ENCODE peak calls at places on chromosomes 11 and 22, in four cellular contexts. Y is esophagus squamous epithelium, L is stomach, I is right lobe of liver. N is an unnamed sample.
A peak's percentile ranks its signal among the peaks of the same experiment; 100 is the strongest.

GRCh38 chr11:115916596-115916995 is 412.4 kb upstream of the CADM1 start:
- DNase-seq in Y (no peak), L (no peak), I (peak; percentile 60), N (peak; percentile 61)

GRCh38 chr11:117750916-117751773 is 45.9 kb downstream of the DSCAML1 start:
- DNase-seq in Y (no peak), L (no peak), I (peak; percentile 11), N (no peak)

GRCh38 chr11:73983764-73984543 is 1.3 kb upstream of the UCP2 start:
- DNase-seq in Y (no peak), L (no peak), I (peak; percentile 42), N (no peak)

GRCh38 chr11:68071281-68072048 is 32.6 kb downstream of the TCIRG1 start:
- DNase-seq in Y (no peak), L (no peak), I (no peak), N (no peak)

GRCh38 chr22:29156507-29156906 is 49.2 kb upstream of the EMID1 start:
- DNase-seq in Y (no peak), L (no peak), I (no peak), N (no peak)

GRCh38 chr11:110897035-110897434 is 184.8 kb upstream of the ARHGAP20 start:
- DNase-seq in Y (no peak), L (no peak), I (no peak), N (no peak)

GRCh38 chr11:1880746-1881441 is 10.8 kb downstream of the PRR33 start:
- DNase-seq in Y (no peak), L (no peak), I (no peak), N (no peak)

GRCh38 chr11:118643995-118644345 is 35.5 kb downstream of the TREH start:
- DNase-seq in Y (no peak), L (no peak), I (no peak), N (no peak)

GRCh38 chr22:38298312-38299000 is 18.8 kb downstream of the CSNK1E start:
- DNase-seq in Y (no peak), L (no peak), I (no peak), N (no peak)

GRCh38 chr22:24578355-24579241 is 14.3 kb downstream of the LRRC75B start:
- DNase-seq in Y (no peak), L (no peak), I (no peak), N (no peak)

GRCh38 chr11:96748639-96749370 is 359.0 kb downstream of the JRKL start:
- DNase-seq in Y (no peak), L (no peak), I (no peak), N (no peak)

GRCh38 chr22:27216444-27216843 is 559.1 kb downstream of the MIAT start:
- DNase-seq in Y (no peak), L (no peak), I (no peak), N (no peak)

GRCh38 chr11:114060402-114061052 is 1.0 kb downstream of the ZBTB16 start:
- DNase-seq in Y (no peak), L (peak; percentile 45), I (peak; percentile 70), N (peak; percentile 44)

GRCh38 chr11:112211556-112211955 is 14.7 kb upstream of the PTS start:
- DNase-seq in Y (no peak), L (no peak), I (no peak), N (no peak)

GRCh38 chr11:121723261-121723741 is 270.5 kb upstream of the SORL1-AS1 start:
- DNase-seq in Y (no peak), L (no peak), I (no peak), N (no peak)

GRCh38 chr11:61687420-61687819 is 7.2 kb downstream of the DAGLA start:
- DNase-seq in Y (no peak), L (no peak), I (no peak), N (peak; percentile 29)

GRCh38 chr22:37060801-37061610 is 9.5 kb downstream of the KCTD17 start:
- DNase-seq in Y (no peak), L (no peak), I (no peak), N (no peak)

GRCh38 chr11:47756208-47756607 is 10.9 kb downstream of the FNBP4 start:
- DNase-seq in Y (no peak), L (no peak), I (no peak), N (no peak)

GRCh38 chr11:43908683-43909082 is 28.1 kb downstream of the ALKBH3 start:
- DNase-seq in Y (no peak), L (no peak), I (no peak), N (no peak)

GRCh38 chr22:30325724-30326703 is 727 bp downstream of the TBC1D10A start:
- DNase-seq in Y (no peak), L (peak; percentile 53), I (peak; percentile 66), N (peak; percentile 54)

GRCh38 chr11:58573451-58574104 is 2.1 kb downstream of the LPXN start:
- DNase-seq in Y (no peak), L (no peak), I (no peak), N (peak; percentile 20)

GRCh38 chr11:130554241-130555055 is 106.0 kb downstream of the ADAMTS15 start:
- DNase-seq in Y (no peak), L (peak; percentile 43), I (no peak), N (no peak)

GRCh38 chr11:130323452-130324448 is 9.0 kb upstream of the ZBTB44 start:
- DNase-seq in Y (no peak), L (no peak), I (no peak), N (no peak)

GRCh38 chr22:47561766-47562165 is 799.3 kb downstream of the TBC1D22A start:
- DNase-seq in Y (no peak), L (no peak), I (no peak), N (no peak)

GRCh38 chr11:116829525-116830183 is at the start of gene APOC3:
- DNase-seq in Y (no peak), L (no peak), I (peak; percentile 97), N (no peak)

GRCh38 chr11:74354036-74354435 is 42.6 kb upstream of the P4HA3 start:
- DNase-seq in Y (no peak), L (no peak), I (no peak), N (no peak)

GRCh38 chr11:69563946-69564780 is 76.8 kb upstream of the CCND1 start:
- DNase-seq in Y (no peak), L (no peak), I (peak; percentile 16), N (no peak)

GRCh38 chr11:100855466-100856067 is 168.5 kb downstream of the ARHGAP42 start:
- DNase-seq in Y (no peak), L (no peak), I (no peak), N (no peak)

GRCh38 chr11:121446752-121447156 is 5.4 kb upstream of the SORL1 start:
- DNase-seq in Y (no peak), L (no peak), I (no peak), N (no peak)

GRCh38 chr11:122983438-122984185 is 2.0 kb upstream of the BSX start:
- DNase-seq in Y (no peak), L (no peak), I (no peak), N (no peak)

GRCh38 chr11:66016793-66017177 is 5.0 kb downstream of the CST6 start:
- DNase-seq in Y (no peak), L (no peak), I (no peak), N (no peak)

GRCh38 chr11:66017354-66017753 is 5.5 kb downstream of the CST6 start:
- DNase-seq in Y (no peak), L (no peak), I (no peak), N (no peak)

GRCh38 chr11:66020212-66020611 is 6.1 kb downstream of the CATSPER1 start:
- DNase-seq in Y (no peak), L (no peak), I (no peak), N (no peak)

GRCh38 chr11:66022401-66023185 is 3.7 kb downstream of the CATSPER1 start:
- DNase-seq in Y (no peak), L (peak; percentile 83), I (peak; percentile 76), N (peak; percentile 69)

DNA sequence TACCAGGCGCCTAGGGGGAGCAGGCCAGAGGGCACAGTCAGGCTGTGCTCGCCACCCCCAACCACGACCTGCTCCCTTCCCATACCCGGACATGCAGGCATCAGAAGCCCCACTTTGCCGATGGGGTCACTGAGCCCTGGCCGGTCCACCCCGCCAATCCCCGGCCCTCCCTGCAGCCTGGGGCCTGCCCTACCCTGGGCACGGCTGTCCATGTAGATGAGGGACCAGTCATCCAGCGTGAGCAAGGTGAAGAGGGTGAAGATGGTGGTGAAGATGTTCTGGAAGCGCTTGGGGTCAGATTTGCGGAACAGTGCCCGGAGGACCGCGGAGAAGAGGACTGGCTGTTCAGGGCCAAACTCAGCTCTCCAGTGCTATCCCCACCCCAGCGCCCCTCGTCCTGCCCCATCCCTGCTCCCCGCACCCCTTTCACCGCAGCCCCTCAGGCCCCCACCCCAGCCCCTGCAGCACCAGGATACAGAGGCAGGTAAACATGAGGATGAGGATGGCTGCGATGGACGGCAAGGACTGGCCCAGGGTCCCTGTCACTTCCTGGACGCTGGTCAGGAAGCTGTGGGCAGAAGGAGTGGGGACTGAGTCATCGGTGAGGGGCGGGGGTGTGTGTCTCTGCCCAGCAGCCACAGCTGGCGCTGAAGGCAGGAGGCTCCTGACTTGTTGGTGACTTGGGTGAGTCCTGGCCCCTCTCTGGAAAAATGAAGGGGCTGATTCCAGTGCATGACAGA is 5.5 kb downstream of the CATSPER1 start:
- DNase-seq in Y (no peak), L (peak; percentile 41), I (no peak), N (no peak)
- H3K4me3 ChIP-seq in Y (no peak overlapping the region), L (no peak overlapping the region), I (no peak overlapping the region), N (no peak overlapping the region)

DNA sequence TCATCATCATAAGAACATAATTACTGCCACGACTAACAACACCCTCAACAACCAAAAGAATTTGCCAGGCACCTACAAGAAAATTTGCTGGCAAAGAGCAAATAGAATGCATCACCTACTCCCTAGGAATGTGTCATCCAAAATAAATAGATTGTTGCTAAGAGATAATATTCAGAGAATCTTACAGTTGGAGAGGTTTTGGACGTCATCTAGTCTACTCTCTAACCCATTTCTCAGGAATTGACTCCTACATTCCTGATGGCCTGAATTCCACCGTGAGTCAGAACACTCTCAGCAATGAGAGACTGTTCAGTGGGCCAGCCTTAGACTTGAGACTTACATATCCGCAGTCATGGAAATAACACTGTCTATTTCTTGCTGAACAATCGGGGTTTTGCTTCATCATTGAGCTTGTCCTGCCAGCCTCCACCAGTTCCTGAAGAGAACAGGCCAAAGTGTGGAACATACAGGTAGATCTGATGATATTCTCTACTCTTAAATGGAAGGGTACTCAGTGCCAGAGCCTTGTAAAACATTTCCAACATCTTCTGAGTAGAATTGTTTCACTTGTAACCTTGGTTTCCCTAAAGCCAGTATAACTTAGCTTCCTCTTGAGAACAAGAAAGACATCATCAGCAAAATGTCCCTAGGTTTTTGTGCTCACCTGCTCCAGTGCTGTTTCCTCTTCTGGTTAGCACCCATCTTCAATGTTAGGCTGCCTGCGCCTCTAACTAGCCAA is 8.3 kb downstream of the KIRREL3 start:
- DNase-seq in Y (no peak), L (no peak), I (no peak), N (no peak)
- TF ChIP-seq POLR2A in Y (no peak), L (no peak), I (no peak), N (no peak)

GRCh38 chr22:49930596-49931412 is 12.4 kb downstream of the CRELD2 start:
- DNase-seq in Y (no peak), L (peak; percentile 87), I (peak; percentile 74), N (peak; percentile 91)
- H3K4me1 ChIP-seq in Y (peaks cover 43% of the 10 kb centered on the region), L (peaks cover 54% of the 10 kb centered on the region), I (peaks cover 5% of the 10 kb centered on the region), N (peaks cover 63% of the 10 kb centered on the region)

DNA sequence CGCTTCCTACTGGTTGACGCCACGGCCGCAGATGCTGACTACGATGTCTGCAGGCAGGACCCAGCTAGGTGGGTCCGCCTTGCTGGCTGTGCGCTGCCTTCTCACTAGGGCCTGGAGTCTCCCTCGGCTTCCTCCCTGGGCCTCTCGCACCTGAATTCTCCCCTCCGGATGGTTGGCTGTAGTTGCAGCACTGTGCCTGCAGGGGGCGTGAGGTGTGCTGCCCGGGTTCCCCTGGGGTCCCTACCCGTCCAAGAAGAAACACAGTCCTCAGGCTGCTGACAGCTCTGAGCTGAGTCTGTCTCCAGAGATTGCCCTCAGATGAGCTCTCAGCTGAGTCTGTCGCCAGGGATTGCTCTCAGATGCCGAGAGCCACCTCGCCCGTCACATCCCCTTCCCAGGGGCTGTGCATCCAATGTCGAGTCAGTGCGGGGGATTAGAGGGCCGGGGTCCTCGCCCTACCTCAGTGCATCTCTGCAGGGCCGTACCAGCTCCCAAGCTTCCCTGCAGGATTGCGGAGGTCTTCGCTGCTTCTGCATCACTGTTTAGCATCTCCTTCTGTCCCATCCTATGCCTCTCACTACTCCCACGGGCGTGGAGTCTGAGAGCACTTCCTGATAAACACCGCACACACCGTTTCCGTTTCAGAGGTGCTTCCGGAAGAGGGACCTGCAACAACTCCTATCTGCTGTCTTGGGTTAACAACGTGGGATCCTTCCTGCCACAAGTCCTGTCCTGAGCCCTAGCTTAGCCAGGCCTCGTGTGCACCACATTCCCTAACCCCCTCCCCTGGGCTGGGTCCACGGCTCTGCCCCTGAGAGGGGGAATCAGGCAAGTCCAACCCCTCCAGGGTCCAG is 196.9 kb downstream of the CSNK2A3 start:
- DNase-seq in Y (no peak), L (no peak), I (no peak), N (no peak)
- H3K4me3 ChIP-seq in Y (no peak overlapping the region), L (no peak overlapping the region), I (no peak overlapping the region), N (no peak overlapping the region)